ENCODE peak calls at places on chromosomes 5 and 9, in six cellular contexts. C is CD4-positive, alpha-beta T cell; M is adipocyte; A is keratinocyte; Y is endodermal cell; W is prostate gland. N is an unnamed sample. For H3K9me3, the result is how much of the 10 kb centered on the place peaks cover.

GRCh38 chr9:114856210-114856941 is 50.5 kb upstream of the TNFSF15 start:
- DNase-seq in Y (no peak), M (peak), C (no peak), W (no peak), A (no peak), N (no peak)

GRCh38 chr5:35438786-35439185 is 178.9 kb upstream of the SPEF2 start:
- DNase-seq in M (no peak), A (no peak), C (no peak), Y (no peak), W (no peak), N (no peak)

GRCh38 chr5:135264451-135265445 is 134.3 kb downstream of the MACROH2A1 start:
- DNase-seq in A (no peak), C (no peak), Y (no peak), M (no peak), W (no peak), N (no peak)

GRCh38 chr5:142364251-142365145 is 39.7 kb upstream of the SPRY4 start:
- DNase-seq in C (no peak), W (peak), A (peak), M (no peak), Y (peak), N (no peak)

GRCh38 chr9:135797507-135798302 is 95.7 kb downstream of the KCNT1 start:
- DNase-seq in M (peak), Y (peak), W (no peak), C (no peak), A (no peak), N (no peak)

GRCh38 chr9:93574900-93575705 is 1.3 kb upstream of the PHF2 start:
- DNase-seq in M (peak), A (no peak), C (no peak), W (no peak), Y (peak), N (no peak)

GRCh38 chr5:115069087-115069968 is 100.4 kb downstream of the TRIM36 start:
- DNase-seq in W (peak), M (peak), A (no peak), Y (peak), C (no peak), N (no peak)

GRCh38 chr5:45521067-45521466 is 175.1 kb downstream of the HCN1 start:
- DNase-seq in W (no peak), C (no peak), A (no peak), M (no peak), Y (peak), N (no peak)

GRCh38 chr5:134248271-134248670 is 22.4 kb upstream of the PPP2CA start:
- DNase-seq in W (no peak), A (no peak), C (no peak), M (no peak), Y (no peak), N (no peak)

GRCh38 chr9:73081979-73082657 is 69.5 kb upstream of the ANXA1 start:
- DNase-seq in C (no peak), M (peak), Y (no peak), W (no peak), A (no peak), N (no peak)

GRCh38 chr5:149730620-149731331 is 666 bp downstream of the PPARGC1B start:
- DNase-seq in M (peak), Y (peak), W (peak), C (peak), A (no peak), N (peak)

GRCh38 chr9:69027355-69028097 is 8.0 kb upstream of the FXN start:
- DNase-seq in Y (peak), M (peak), C (no peak), A (no peak), W (peak), N (peak)

GRCh38 chr5:157640406-157640805 is 11.8 kb downstream of the SOX30 start:
- DNase-seq in M (no peak), Y (no peak), C (no peak), W (no peak), A (no peak), N (no peak)

GRCh38 chr9:88056876-88057275 is 81.4 kb downstream of the SPATA31C2 start:
- DNase-seq in M (peak), Y (peak), C (no peak), A (no peak), W (no peak), N (no peak)

GRCh38 chr5:93621340-93621872 is 38.4 kb downstream of the NR2F1 start:
- DNase-seq in M (peak), Y (peak), A (no peak), W (peak), C (no peak), N (peak)

GRCh38 chr5:79529110-79529509 is 15.2 kb upstream of the HOMER1 start:
- DNase-seq in Y (no peak), C (no peak), A (no peak), M (no peak), W (no peak), N (no peak)

GRCh38 chr5:2251751-2252150 is 369.0 kb upstream of the IRX4 start:
- DNase-seq in W (no peak), A (no peak), Y (no peak), C (no peak), M (no peak), N (no peak)
- H3K9me3 ChIP-seq in W (under half), A (under half), Y (under half), C (under half), M (under half), N (under half)

DNA sequence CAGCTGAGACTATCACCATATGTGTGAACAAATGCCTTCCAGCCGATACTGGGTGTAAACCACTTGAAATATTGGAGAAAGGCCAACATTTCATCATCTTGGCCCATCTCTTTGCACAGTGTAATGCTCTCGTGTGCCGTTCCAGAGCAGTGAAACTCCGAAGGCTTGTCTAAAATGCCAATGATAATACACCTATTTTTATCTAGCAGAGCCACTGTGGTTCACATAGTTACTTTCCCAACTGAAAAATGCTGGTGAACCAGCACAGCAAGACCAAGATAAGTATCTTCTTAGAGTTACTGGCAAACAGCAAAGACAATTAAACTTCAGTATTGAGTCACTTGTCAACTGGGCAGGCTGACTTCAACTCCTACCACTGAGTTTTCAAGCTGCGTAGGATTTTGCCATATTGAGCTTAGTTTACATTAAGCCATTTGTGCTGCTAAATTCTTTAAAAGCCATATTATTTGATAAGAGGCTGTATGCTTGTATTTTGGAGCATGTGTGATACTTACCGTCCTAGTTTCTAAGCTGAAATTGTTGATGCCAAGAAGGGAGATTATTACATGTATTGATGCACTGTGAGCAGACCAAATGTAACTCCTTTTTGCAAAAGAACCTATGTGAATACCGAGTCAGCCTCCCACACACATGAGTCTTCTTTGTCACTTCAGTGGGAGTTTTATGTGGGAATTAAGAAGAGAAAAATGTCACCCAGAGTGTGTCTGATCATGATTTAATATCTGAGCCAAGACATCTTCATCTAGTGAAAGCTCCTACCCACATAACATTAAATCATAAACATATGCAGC is 380.1 kb upstream of the ACTBL2 start:
- DNase-seq in A (no peak), W (peak), M (no peak), Y (no peak), C (no peak), N (no peak)
- H3K9me3 ChIP-seq in A (under half), W (under half), M (under half), Y (under half), C (under half), N (under half)

GRCh38 chr9:970310-971002 is 6.0 kb upstream of the DMRT3 start:
- DNase-seq in Y (peak), W (no peak), C (no peak), A (no peak), M (no peak), N (no peak)
- H3K9me3 ChIP-seq in Y (under half), W (under half), C (under half), A (under half), M (under half), N (under half)

DNA sequence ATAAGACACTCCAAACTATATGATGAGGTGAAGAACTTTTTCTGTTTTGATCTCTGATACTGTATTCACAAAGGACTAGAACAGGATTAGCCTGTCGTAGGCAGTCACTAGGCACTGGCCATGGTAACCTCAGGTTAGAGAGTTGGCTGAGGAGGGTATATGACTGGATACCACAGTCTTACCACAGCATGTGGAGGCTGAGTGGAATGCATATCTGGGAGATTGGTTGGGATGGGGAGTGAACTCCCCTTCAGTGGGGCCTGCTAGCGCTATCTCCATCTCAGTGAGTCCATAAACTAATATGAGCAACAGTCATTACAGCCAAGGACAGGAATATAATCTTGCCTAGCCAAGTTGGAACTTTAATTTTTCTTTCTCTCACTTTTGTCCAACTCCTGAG is 339.1 kb downstream of the SPATA31D1 start:
- DNase-seq in W (no peak), M (no peak), A (no peak), Y (no peak), C (no peak), N (no peak)
- H3K9me3 ChIP-seq in W (under half), M (under half), A (under half), Y (under half), C (under half), N (under half)

N was measured in T-helper 17 cell.